ENCODE peak calls at places on chromosomes 3 and 15, in four cellular contexts. A is GM12891, J is K562, F is HepG2. Q is an unnamed sample.

GRCh38 chr15:28114721-28115622 is 15.9 kb upstream of the OCA2 start:
- DNase-seq in A (no peak), J (no peak), F (no peak), Q (no peak)

GRCh38 chr3:113205481-113205880 is 5.9 kb upstream of the BOC start:
- DNase-seq in A (no peak), J (no peak), F (no peak), Q (no peak)

GRCh38 chr3:32045091-32045964 is 61.1 kb upstream of the GPD1L start:
- DNase-seq in A (no peak), J (no peak), F (peak), Q (peak)

GRCh38 chr3:29427266-29428103 is 146.6 kb downstream of the RBMS3 start:
- DNase-seq in A (no peak), J (no peak), F (no peak), Q (peak)

GRCh38 chr3:195352895-195353488 is 82.0 kb upstream of the XXYLT1 start:
- DNase-seq in A (no peak), J (peak), F (peak), Q (no peak)

GRCh38 chr3:33145221-33145900 is 31.5 kb downstream of the CRTAP start:
- DNase-seq in A (no peak), J (no peak), F (no peak), Q (no peak)

GRCh38 chr3:115626006-115626409 is 2.7 kb downstream of the GAP43 start:
- DNase-seq in A (no peak), J (no peak), F (no peak), Q (no peak)

GRCh38 chr3:120642368-120642948 is 39.6 kb downstream of the HGD start:
- DNase-seq in A (no peak), J (peak), F (no peak), Q (no peak)

GRCh38 chr3:9172851-9173320 is 76.6 kb downstream of the SRGAP3 start:
- DNase-seq in A (no peak), J (no peak), F (peak), Q (peak)

GRCh38 chr3:112481342-112481870 is 17.9 kb downstream of the BTLA start:
- DNase-seq in A (no peak), J (no peak), F (no peak), Q (no peak)

GRCh38 chr3:123285066-123285465 is 83.3 kb downstream of the SEC22A start:
- DNase-seq in A (no peak), J (no peak), F (no peak), Q (no peak)

GRCh38 chr3:183446838-183447205 is 18.4 kb upstream of the MCF2L2 start:
- DNase-seq in A (no peak), J (no peak), F (no peak), Q (no peak)

GRCh38 chr15:78205337-78205736 is 29.0 kb downstream of the ACSBG1 start:
- DNase-seq in A (no peak), J (no peak), F (no peak), Q (no peak)

GRCh38 chr3:100844063-100844936 is 135.0 kb downstream of the TFG start:
- DNase-seq in A (no peak), J (no peak), F (no peak), Q (no peak)

GRCh38 chr3:108004647-108005046 is 86.2 kb downstream of the CD47 start:
- DNase-seq in A (no peak), J (no peak), F (no peak), Q (no peak)

GRCh38 chr3:186931487-186932280 is 1.4 kb downstream of the ST6GAL1 start:
- DNase-seq in A (no peak), J (no peak), F (peak), Q (peak)

DNA sequence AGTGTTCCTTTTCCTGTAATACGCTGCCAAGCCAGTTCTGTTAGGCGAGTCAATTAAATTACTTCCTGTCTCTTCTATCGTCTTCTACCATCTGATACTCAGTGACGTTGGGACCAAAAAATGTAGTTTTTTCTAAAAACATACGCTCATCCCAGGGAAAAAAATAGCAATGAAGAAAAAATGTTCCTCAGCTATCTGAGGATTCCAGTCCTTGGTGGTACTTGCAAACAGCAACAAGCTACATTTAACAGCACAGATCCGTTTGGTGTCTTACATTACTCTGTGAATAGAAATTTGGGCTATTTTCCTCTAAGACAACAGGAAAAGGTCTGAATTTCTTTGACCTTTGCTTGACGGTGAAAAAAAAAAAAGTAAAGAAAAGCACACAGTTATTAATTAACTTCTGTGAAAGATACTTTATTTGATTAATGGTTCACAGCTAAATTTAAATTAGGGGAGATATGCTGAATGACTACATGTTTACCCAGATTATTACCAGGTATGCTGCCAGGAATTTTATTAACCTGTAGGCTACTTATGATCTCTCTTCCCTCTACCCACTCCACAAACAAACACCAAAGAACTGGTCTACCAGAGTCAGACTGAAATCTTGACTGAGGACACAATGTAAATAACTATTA is 254.4 kb upstream of the ZPLD1 start:
- DNase-seq in A (no peak), J (no peak), F (no peak), Q (peak)
- TF ChIP-seq TAF1 in A (no peak), J (no peak), F (no peak), Q (no peak)

DNA sequence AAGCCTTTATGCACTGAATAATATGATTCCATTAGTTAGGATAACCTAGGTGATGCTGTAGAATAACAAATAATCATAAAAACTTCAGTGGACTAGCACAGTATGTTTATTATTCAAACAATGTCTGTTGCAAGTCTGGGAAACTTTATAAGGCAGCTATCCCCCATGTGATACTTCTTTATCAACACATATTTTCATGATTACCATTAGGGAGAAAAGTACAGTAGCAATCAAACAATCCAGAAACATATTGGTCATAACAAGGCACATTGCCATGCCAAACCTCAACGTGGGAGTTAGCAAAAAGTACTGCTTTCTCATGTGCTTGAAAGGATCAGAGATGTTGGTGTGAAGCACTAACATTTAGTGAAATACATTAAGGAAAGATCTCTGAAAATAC is 35.5 kb downstream of the EOMES start:
- DNase-seq in A (no peak), J (no peak), F (no peak), Q (no peak)
- TF ChIP-seq TAF1 in A (no peak), J (no peak), F (no peak), Q (no peak)

GRCh38 chr3:141094851-141095545 is 43.9 kb downstream of the SPSB4 start:
- DNase-seq in A (no peak), J (no peak), F (no peak), Q (no peak)
- TF ChIP-seq TAF1 in A (no peak), J (no peak), F (no peak), Q (no peak)

GRCh38 chr3:98240133-98240532 is 23.9 kb upstream of the OR5H6 start:
- DNase-seq in A (no peak), J (no peak), F (no peak), Q (no peak)
- TF ChIP-seq TAF1 in A (no peak), J (no peak), F (no peak), Q (no peak)

DNA sequence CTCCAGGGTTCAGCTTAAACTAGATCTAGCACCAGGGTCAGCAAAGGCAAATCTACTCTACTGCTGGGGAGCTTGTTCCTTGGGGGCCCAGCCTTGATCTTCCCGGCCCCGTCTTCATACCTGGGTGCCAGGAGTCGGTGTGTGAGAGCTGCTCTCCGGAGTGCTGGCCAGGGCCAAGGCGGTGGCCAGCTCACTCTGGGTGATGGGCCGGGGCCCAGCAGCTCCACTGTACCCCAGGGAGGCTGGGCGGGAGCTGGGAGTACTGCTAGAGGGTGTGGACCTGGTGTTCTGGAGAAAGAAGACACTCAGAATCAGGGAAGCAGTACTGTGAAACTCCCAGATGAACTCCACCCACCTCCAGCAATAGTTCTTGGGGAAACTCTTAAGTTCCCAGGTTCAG is 11.9 kb downstream of the UBL7 start:
- DNase-seq in A (no peak), J (no peak), F (no peak), Q (no peak)
- TF ChIP-seq TAF1 in A (no peak), J (no peak), F (no peak), Q (no peak)

DNA sequence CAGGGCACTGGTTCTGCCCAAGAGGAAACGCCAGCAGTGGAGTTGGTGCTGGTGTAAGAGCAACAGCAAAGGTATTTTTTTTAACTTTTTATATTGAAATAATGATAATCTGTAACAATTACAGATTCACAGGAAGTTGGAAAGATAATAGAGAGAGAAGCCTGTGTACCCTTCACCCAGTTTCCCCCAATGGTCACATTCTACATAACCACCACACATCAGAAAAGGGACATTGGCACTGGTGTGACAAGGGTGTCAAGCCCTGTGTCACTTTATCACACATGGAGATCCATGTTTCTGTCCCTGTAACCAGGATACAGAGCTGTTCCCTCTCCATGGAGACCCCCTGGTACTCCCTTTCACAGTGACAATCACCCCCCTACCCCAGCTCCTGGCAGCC is 9.1 kb upstream of the PLXNA1 start:
- DNase-seq in A (no peak), J (no peak), F (no peak), Q (no peak)
- TF ChIP-seq TAF1 in A (no peak), J (no peak), F (no peak), Q (no peak)

Q was measured in SK-N-SH.